ENCODE peak calls at places on chromosomes 7 and 10, in nine cellular contexts. E is osteoblast, H is A549, O is hepatocyte, J is choroid plexus epithelial cell, R is GM12878, X is heart right ventricle, P is cardiac fibroblast, W is left ventricle myocardium inferior. Z is an unnamed sample.

GRCh38 chr7:6478186-6478585 is 30.4 kb upstream of the DAGLB start:
- DNase-seq in E (no peak), H (no peak), O (no peak), J (no peak), R (no peak), X (no peak), P (no peak), W (no peak), Z (no peak)

GRCh38 chr7:111312966-111313365 is 222.0 kb downstream of the LRRN3 start:
- DNase-seq in E (no peak), H (no peak), O (peak), J (peak), R (no peak), X (no peak), P (peak), W (no peak), Z (no peak)

GRCh38 chr10:47031251-47031952 is 120.2 kb downstream of the PTPN20 start:
- DNase-seq in E (peak), H (peak), O (peak), J (no peak), R (no peak), X (no peak), P (no peak), W (no peak), Z (no peak)

GRCh38 chr7:158024881-158025280 is 562.7 kb downstream of the PTPRN2 start:
- DNase-seq in E (no peak), H (no peak), O (no peak), J (no peak), R (no peak), X (no peak), P (no peak), W (no peak), Z (no peak)

GRCh38 chr10:62062752-62063512 is 161.4 kb downstream of the ARID5B start:
- DNase-seq in E (peak), H (no peak), O (no peak), J (no peak), R (no peak), X (no peak), P (no peak), W (no peak), Z (no peak)

GRCh38 chr7:31408120-31408729 is 67.7 kb upstream of the NEUROD6 start:
- DNase-seq in E (peak), H (peak), O (peak), J (peak), R (no peak), X (no peak), P (peak), W (no peak), Z (no peak)

GRCh38 chr7:23654508-23654907 is 25.5 kb upstream of the FAM221A start:
- DNase-seq in E (no peak), H (peak), O (peak), J (peak), R (no peak), X (no peak), P (peak), W (no peak), Z (no peak)

GRCh38 chr10:58023341-58024073 is 244.2 kb downstream of the IPMK start:
- DNase-seq in E (peak), H (peak), O (peak), J (peak), R (no peak), X (no peak), P (peak), W (no peak), Z (no peak)

GRCh38 chr7:111041577-111041976 is 49.4 kb upstream of the LRRN3 start:
- DNase-seq in E (no peak), H (no peak), O (no peak), J (peak), R (no peak), X (no peak), P (no peak), W (no peak), Z (no peak)

GRCh38 chr10:95031659-95032058 is 37.6 kb downstream of the CYP2C8 start:
- DNase-seq in E (no peak), H (no peak), O (no peak), J (no peak), R (no peak), X (no peak), P (no peak), W (no peak), Z (no peak)

GRCh38 chr7:102042016-102042656 is 224.7 kb downstream of the CUX1 start:
- DNase-seq in E (peak), H (peak), O (no peak), J (peak), R (no peak), X (no peak), P (peak), W (no peak), Z (no peak)

GRCh38 chr10:17801507-17801906 is 7.6 kb upstream of the MRC1 start:
- DNase-seq in E (no peak), H (no peak), O (no peak), J (no peak), R (no peak), X (no peak), P (no peak), W (no peak), Z (no peak)
- TF ChIP-seq CTCF in E (no peak), H (peak), O (no peak), J (peak), R (peak), X (no peak), P (no peak), W (no peak), Z (peak)

GRCh38 chr10:132311338-132311939 is 3.7 kb upstream of the STK32C start:
- DNase-seq in E (no peak), H (peak), O (peak), J (no peak), R (no peak), X (no peak), P (no peak), W (no peak), Z (no peak)
- TF ChIP-seq CTCF in E (no peak), H (no peak), O (no peak), J (no peak), R (no peak), X (no peak), P (no peak), W (no peak), Z (no peak)

DNA sequence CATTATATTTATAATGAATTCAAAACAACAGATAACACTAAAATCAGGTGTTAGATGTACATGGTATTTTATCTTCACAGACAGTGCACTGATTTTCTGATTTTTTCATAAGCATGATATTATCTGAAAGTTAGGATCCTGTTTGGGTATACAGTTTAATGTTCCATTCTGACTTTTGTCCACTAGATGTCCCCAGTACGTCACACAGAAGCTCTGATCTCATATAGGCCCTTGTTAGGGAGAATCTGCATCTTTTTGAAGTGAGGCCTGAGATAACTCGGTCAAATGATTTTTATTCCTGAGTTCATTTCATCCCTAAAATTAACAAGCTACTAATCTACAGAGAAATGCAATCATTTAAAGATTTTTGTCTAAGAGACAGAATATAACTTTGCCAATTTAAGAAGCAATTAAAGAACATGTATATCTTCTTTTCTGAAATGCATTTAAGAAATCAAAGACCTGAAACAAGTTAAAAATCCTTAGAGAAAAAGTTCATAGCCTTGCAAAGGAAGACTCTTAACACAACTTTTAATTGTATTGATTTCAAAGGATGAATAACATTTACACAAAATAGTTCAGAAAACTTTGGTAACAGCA is 72.0 kb upstream of the TES start:
- DNase-seq in E (peak), H (peak), O (peak), J (peak), R (no peak), X (peak), P (peak), W (no peak), Z (peak)
- TF ChIP-seq CTCF in E (peak), H (peak), O (peak), J (peak), R (peak), X (peak), P (peak), W (peak), Z (peak)

DNA sequence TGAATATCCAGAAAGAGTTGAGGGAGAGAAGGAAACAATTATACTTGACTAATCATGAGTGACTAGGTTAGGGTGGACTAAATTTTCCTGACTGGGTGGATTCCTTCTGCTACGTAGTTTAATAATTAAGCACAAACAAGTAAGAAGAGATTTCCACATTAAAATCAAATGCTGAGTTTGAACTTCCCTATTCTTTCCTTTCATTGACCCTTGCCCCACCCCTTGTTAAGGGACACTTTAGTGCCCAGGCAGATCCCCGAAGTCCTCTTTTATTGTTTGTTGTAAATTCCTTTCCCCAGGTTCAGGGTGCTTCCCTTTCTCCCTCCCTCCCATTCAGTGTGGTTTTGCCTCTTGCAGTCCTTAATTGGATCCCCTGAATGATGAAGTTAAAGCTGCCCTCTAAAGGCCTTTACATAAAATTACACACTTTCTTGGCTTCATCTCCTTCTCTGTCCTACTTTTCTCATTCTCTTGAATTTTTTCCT is 8.8 kb upstream of the SPAM1 start:
- DNase-seq in E (no peak), H (peak), O (peak), J (peak), R (no peak), X (no peak), P (peak), W (no peak), Z (no peak)
- TF ChIP-seq CTCF in E (no peak), H (no peak), O (peak), J (peak), R (peak), X (peak), P (peak), W (peak), Z (no peak)

GRCh38 chr10:75234017-75234682 is 1.6 kb downstream of the COMTD1 start:
- DNase-seq in E (peak), H (peak), O (peak), J (peak), R (peak), X (peak), P (peak), W (peak), Z (peak)

GRCh38 chr10:75236178-75236825 is 545 bp upstream of the COMTD1 start:
- DNase-seq in E (no peak), H (no peak), O (no peak), J (no peak), R (no peak), X (no peak), P (no peak), W (no peak), Z (no peak)

GRCh38 chr10:75235375-75236177 is at the start of gene COMTD1:
- DNase-seq in E (peak), H (peak), O (peak), J (peak), R (peak), X (peak), P (peak), W (peak), Z (peak)

GRCh38 chr10:75233444-75234016 is 2.2 kb downstream of the COMTD1 start:
- DNase-seq in E (peak), H (no peak), O (no peak), J (no peak), R (no peak), X (no peak), P (no peak), W (no peak), Z (no peak)

DNA sequence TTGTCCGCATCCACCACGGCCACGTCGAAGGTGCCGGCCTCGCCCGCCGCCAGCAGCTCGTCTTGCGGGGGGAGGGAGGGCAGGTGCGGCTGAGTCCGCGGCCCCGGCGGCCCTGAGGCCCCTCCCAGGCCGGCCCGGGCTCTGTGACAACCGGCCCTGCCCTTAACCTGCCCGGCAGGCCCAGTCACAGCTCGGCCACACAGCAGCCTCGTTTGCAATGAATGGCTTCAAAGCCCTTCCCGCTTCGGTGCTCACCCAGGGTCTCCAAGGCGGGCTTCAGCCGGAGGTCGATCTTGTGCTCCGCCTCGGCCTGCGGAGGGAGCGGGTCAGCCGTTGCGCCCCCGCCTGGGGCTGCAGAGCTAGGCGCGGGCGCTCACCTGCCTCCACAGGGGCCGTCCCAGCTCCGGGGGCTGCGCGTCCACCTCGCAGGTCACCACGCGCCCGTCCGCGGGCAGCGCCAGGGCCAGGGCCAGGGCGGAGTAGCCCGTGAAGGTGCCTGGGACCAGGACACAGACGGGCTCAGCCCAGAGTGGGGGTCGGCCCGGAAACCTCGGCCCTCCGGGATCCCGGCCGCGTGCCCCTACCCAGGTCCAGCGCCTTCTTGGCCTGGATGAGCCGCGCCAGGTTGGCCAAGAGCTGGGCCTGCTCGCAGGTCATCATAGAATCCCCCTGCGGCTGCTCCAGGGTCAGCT is 928 bp downstream of the COMTD1 start:
- DNase-seq in E (peak), H (no peak), O (peak), J (no peak), R (no peak), X (no peak), P (no peak), W (no peak), Z (peak)
- TF ChIP-seq CTCF in E (no peak), H (peak), O (no peak), J (no peak), R (peak), X (no peak), P (no peak), W (peak), Z (no peak)

GRCh38 chr7:138161600-138162081 is 85.4 kb downstream of the AKR1D1 start:
- DNase-seq in E (peak), H (peak), O (peak), J (peak), R (peak), X (peak), P (peak), W (peak), Z (peak)
- TF ChIP-seq CTCF in E (peak), H (peak), O (peak), J (peak), R (peak), X (peak), P (peak), W (peak), Z (peak)

DNA sequence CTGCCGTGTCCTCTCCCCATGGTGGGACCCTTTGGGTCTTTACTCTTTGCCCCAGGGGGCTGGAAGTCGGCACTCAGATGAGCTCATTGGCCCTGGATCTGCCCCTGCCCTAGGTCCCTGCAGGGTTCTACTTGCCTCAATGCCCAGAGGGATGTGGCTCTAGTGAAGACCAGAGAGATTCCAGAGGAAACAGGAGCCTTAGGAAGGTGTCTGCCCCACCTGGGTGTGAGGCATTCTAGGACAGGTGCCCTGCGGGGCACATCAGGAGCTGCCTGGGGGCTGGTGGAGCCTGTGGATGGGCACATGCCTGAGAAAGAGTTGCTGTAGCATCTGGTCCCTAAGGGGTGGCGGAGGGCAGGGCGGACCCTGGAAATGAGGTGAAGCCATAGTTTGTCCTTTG is 128.6 kb downstream of the ADCY1 start:
- DNase-seq in E (no peak), H (no peak), O (no peak), J (no peak), R (no peak), X (no peak), P (no peak), W (no peak), Z (no peak)
- TF ChIP-seq CTCF in E (no peak), H (no peak), O (no peak), J (no peak), R (no peak), X (no peak), P (no peak), W (no peak), Z (no peak)